ENCODE peak calls at places on chromosomes 11 and 22, in five cellular contexts. C is adrenal gland, Y is neuronal stem cell, E is fibroblast of lung, A is body of pancreas. F is an unnamed sample.

GRCh38 chr11:57426754-57427691 is at the start of gene SLC43A3:
- DNase-seq in C (peak; percentile 60), Y (peak; percentile 17), E (peak; percentile 92), A (peak; percentile 80), F (peak; percentile 84)

GRCh38 chr11:32960553-32961164 is 55.0 kb upstream of the DEPDC7 start:
- DNase-seq in C (no peak), Y (peak; percentile 37), E (peak; percentile 40), A (no peak), F (no peak)

GRCh38 chr11:46238078-46238966 is 39.1 kb upstream of the CREB3L1 start:
- DNase-seq in C (peak; percentile 87), Y (peak; percentile 62), E (peak; percentile 61), A (peak; percentile 64), F (peak; percentile 72)

GRCh38 chr11:68337399-68337835 is 25.0 kb downstream of the LRP5 start:
- DNase-seq in C (no peak), Y (no peak), E (no peak), A (no peak), F (no peak)

GRCh38 chr22:23222033-23222840 is 41.9 kb downstream of the BCR start:
- DNase-seq in C (no peak), Y (no peak), E (no peak), A (no peak), F (no peak)

GRCh38 chr11:111707039-111707690 is 59.0 kb downstream of the PPP2R1B start:
- DNase-seq in C (no peak), Y (no peak), E (peak; percentile 84), A (peak; percentile 88), F (no peak)

GRCh38 chr22:23383491-23384450 is 196.3 kb downstream of the IGLL1 start:
- DNase-seq in C (no peak), Y (no peak), E (no peak), A (no peak), F (no peak)

GRCh38 chr11:121067912-121068652 is 33.0 kb upstream of the TECTA start:
- DNase-seq in C (no peak), Y (no peak), E (no peak), A (no peak), F (no peak)

GRCh38 chr22:46352276-46352675 is 16.8 kb downstream of the TRMU start:
- DNase-seq in C (no peak), Y (no peak), E (no peak), A (no peak), F (no peak)

GRCh38 chr11:108131993-108132392 is 10.6 kb downstream of the ACAT1 start:
- DNase-seq in C (no peak), Y (no peak), E (no peak), A (no peak), F (no peak)

GRCh38 chr11:123166095-123166559 is 28.9 kb downstream of the CLMP start:
- DNase-seq in C (no peak), Y (peak; percentile 29), E (peak; percentile 93), A (peak; percentile 42), F (peak; percentile 89)

GRCh38 chr11:10856689-10857603 is 907 bp downstream of the ZBED5 start:
- DNase-seq in C (no peak), Y (peak; percentile 44), E (peak; percentile 50), A (peak; percentile 50), F (peak; percentile 50)

GRCh38 chr11:121132211-121132976 is 31.4 kb downstream of the TECTA start:
- DNase-seq in C (no peak), Y (no peak), E (peak; percentile 17), A (no peak), F (no peak)

GRCh38 chr11:79160786-79161403 is 279.9 kb downstream of the TENM4 start:
- DNase-seq in C (no peak), Y (no peak), E (peak; percentile 45), A (peak; percentile 9), F (no peak)

GRCh38 chr22:20066617-20067383 is 13.2 kb upstream of the DGCR8 start:
- DNase-seq in C (no peak), Y (no peak), E (no peak), A (no peak), F (no peak)
- H3K4me3 ChIP-seq in C (no peak overlapping the region), Y (no peak overlapping the region), E (no peak overlapping the region), A (no peak overlapping the region), F (no peak overlapping the region)

GRCh38 chr11:66815646-66816045 is 27.6 kb upstream of the RCE1 start:
- DNase-seq in C (no peak), Y (no peak), E (peak; percentile 19), A (no peak), F (no peak)
- H3K27me3 ChIP-seq in C (no peaks in the 10 kb centered on the region), Y (no peaks in the 10 kb centered on the region), E (no peaks in the 10 kb centered on the region), A (no peaks in the 10 kb centered on the region), F (no peaks in the 10 kb centered on the region)

GRCh38 chr22:25884121-25884520 is 142.1 kb downstream of the MYO18B start:
- DNase-seq in C (no peak), Y (no peak), E (no peak), A (no peak), F (no peak)

GRCh38 chr22:25882366-25882765 is 140.4 kb downstream of the MYO18B start:
- DNase-seq in C (no peak), Y (no peak), E (no peak), A (no peak), F (no peak)

GRCh38 chr22:25880524-25880923 is 138.5 kb downstream of the MYO18B start:
- DNase-seq in C (no peak), Y (no peak), E (no peak), A (no peak), F (no peak)

GRCh38 chr22:25878933-25879332 is 136.9 kb downstream of the MYO18B start:
- DNase-seq in C (no peak), Y (no peak), E (no peak), A (no peak), F (no peak)

GRCh38 chr22:25881353-25881752 is 139.4 kb downstream of the MYO18B start:
- DNase-seq in C (no peak), Y (no peak), E (no peak), A (no peak), F (no peak)
- H3K9me3 ChIP-seq in C (no peaks in the 10 kb centered on the region), Y (no peaks in the 10 kb centered on the region), E (no peaks in the 10 kb centered on the region), A (no peaks in the 10 kb centered on the region), F (no peaks in the 10 kb centered on the region)

GRCh38 chr11:102468636-102469195 is 16.2 kb upstream of the TMEM123 start:
- DNase-seq in C (no peak), Y (no peak), E (peak; percentile 12), A (no peak), F (no peak)
- H3K4me3 ChIP-seq in C (no peak overlapping the region), Y (no peak overlapping the region), E (no peak overlapping the region), A (no peak overlapping the region), F (no peak overlapping the region)